ENCODE peak calls at places on chromosomes 12 and 14, in four cellular contexts. G is effector CD4-positive, alpha-beta T cell; C is germinal center; R is C1 segment of cervical spinal cord. V is an unnamed sample.

GRCh38 chr14:64711039-64711438 is 6.8 kb downstream of the PLEKHG3 start:
- DNase-seq in G (no peak), C (no peak), R (no peak), V (no peak)

GRCh38 chr14:51224551-51224950 is 15.5 kb upstream of the TMX1 start:
- DNase-seq in G (no peak), C (no peak), R (no peak), V (no peak)

GRCh38 chr12:10395390-10395998 is 5.7 kb upstream of the KLRK1 start:
- DNase-seq in G (no peak), C (no peak), R (no peak), V (no peak)

GRCh38 chr12:126107659-126108058 is 1042.4 kb downstream of the AACS start:
- DNase-seq in G (no peak), C (no peak), R (no peak), V (no peak)

GRCh38 chr12:85725991-85726390 is 110.2 kb downstream of the RASSF9 start:
- DNase-seq in G (no peak), C (no peak), R (no peak), V (no peak)

GRCh38 chr12:68805592-68806120 is 2.3 kb upstream of the MDM2 start:
- DNase-seq in G (no peak), C (no peak), R (no peak), V (no peak)

GRCh38 chr14:23544511-23545447 is 6.8 kb downstream of the ZFHX2 start:
- DNase-seq in G (no peak), C (no peak), R (peak), V (no peak)

GRCh38 chr12:120496353-120497340 is 734 bp downstream of the DYNLL1 start:
- DNase-seq in G (peak), C (peak), R (peak), V (peak)

GRCh38 chr14:81727243-81727642 is 193.6 kb upstream of the SEL1L start:
- DNase-seq in G (no peak), C (no peak), R (no peak), V (peak)

GRCh38 chr14:59148334-59148900 is 40.0 kb upstream of the DAAM1 start:
- DNase-seq in G (no peak), C (peak), R (no peak), V (no peak)

GRCh38 chr12:116600959-116601358 is 41.8 kb downstream of the MAP1LC3B2 start:
- DNase-seq in G (no peak), C (no peak), R (no peak), V (no peak)

GRCh38 chr12:3490848-3491382 is at the start of gene PRMT8:
- DNase-seq in G (no peak), C (no peak), R (no peak), V (no peak)

GRCh38 chr14:39025810-39026627 is 77.0 kb downstream of the SEC23A start:
- DNase-seq in G (no peak), C (no peak), R (no peak), V (no peak)

GRCh38 chr14:84937449-84937848 is 592.5 kb upstream of the FLRT2 start:
- DNase-seq in G (no peak), C (no peak), R (no peak), V (no peak)

GRCh38 chr14:76729195-76729594 is 32.1 kb upstream of the VASH1 start:
- DNase-seq in G (no peak), C (no peak), R (no peak), V (no peak)

GRCh38 chr12:62516932-62517331 is 50.3 kb downstream of the MON2 start:
- DNase-seq in G (no peak), C (no peak), R (no peak), V (no peak)

GRCh38 chr12:61490732-61491498 is 769.3 kb upstream of the USP15 start:
- DNase-seq in G (no peak), C (no peak), R (no peak), V (no peak)

GRCh38 chr12:12560587-12561304 is 1.9 kb downstream of the DUSP16 start:
- DNase-seq in G (peak), C (peak), R (no peak), V (peak)

GRCh38 chr14:104865631-104866441 is 768 bp downstream of the CEP170B start:
- DNase-seq in G (no peak), C (peak), R (no peak), V (no peak)

GRCh38 chr14:57382283-57382682 is 8.1 kb upstream of the NAA30 start:
- DNase-seq in G (no peak), C (no peak), R (no peak), V (no peak)

GRCh38 chr12:8996682-8997405 is 7.5 kb downstream of the KLRG1 start:
- DNase-seq in G (no peak), C (no peak), R (no peak), V (no peak)

GRCh38 chr14:51335521-51335920 is 95.5 kb downstream of the TMX1 start:
- DNase-seq in G (no peak), C (no peak), R (no peak), V (no peak)

GRCh38 chr12:57759360-57759980 is 4.6 kb downstream of the MARCHF9 start:
- DNase-seq in G (no peak), C (peak), R (no peak), V (no peak)

GRCh38 chr14:94364037-94364436 is 24.4 kb downstream of the SERPINA1 start:
- DNase-seq in G (no peak), C (no peak), R (no peak), V (no peak)

GRCh38 chr12:51820721-51821422 is 27.6 kb downstream of the FIGNL2 start:
- DNase-seq in G (peak), C (peak), R (peak), V (peak)

GRCh38 chr14:55389330-55389729 is 22.3 kb downstream of the ATG14 start:
- DNase-seq in G (no peak), C (no peak), R (no peak), V (no peak)

GRCh38 chr12:87120440-87120839 is 864.2 kb upstream of the MGAT4C start:
- DNase-seq in G (no peak), C (no peak), R (no peak), V (no peak)

GRCh38 chr12:119748512-119748911 is 80.6 kb downstream of the PRKAB1 start:
- DNase-seq in G (no peak), C (no peak), R (no peak), V (no peak)

GRCh38 chr12:97552410-97553050 is 89.9 kb downstream of the RMST start:
- DNase-seq in G (no peak), C (no peak), R (no peak), V (no peak)

GRCh38 chr14:37590096-37590809 is 4.8 kb downstream of the FOXA1 start:
- DNase-seq in G (no peak), C (no peak), R (no peak), V (no peak)

GRCh38 chr14:92663049-92663448 is 85.4 kb downstream of the LGMN start:
- DNase-seq in G (no peak), C (no peak), R (no peak), V (no peak)

GRCh38 chr12:122395319-122395718 is 27.1 kb downstream of the CLIP1 start:
- DNase-seq in G (no peak), C (no peak), R (no peak), V (no peak)

GRCh38 chr12:58341791-58342190 is 400.4 kb downstream of the ATP23 start:
- DNase-seq in G (no peak), C (no peak), R (no peak), V (no peak)

GRCh38 chr12:47997321-47997720 is 7.0 kb downstream of the COL2A1 start:
- DNase-seq in G (no peak), C (no peak), R (no peak), V (no peak)

GRCh38 chr12:122841544-122842321 is 6.5 kb downstream of the HIP1R start:
- DNase-seq in G (no peak), C (no peak), R (peak), V (peak)

GRCh38 chr14:72606879-72607278 is 287.0 kb downstream of the DPF3 start:
- DNase-seq in G (no peak), C (no peak), R (no peak), V (no peak)

GRCh38 chr14:104504172-104504735 is 75.3 kb upstream of the C14orf180 start:
- DNase-seq in G (no peak), C (no peak), R (no peak), V (no peak)

GRCh38 chr14:24051789-24052655 is at the start of gene CARMIL3:
- DNase-seq in G (peak), C (peak), R (peak), V (no peak)

GRCh38 chr14:75821828-75822521 is 159.8 kb downstream of the TGFB3 start:
- DNase-seq in G (no peak), C (no peak), R (no peak), V (no peak)

GRCh38 chr12:84785281-84785680 is 127.3 kb downstream of the SLC6A15 start:
- DNase-seq in G (no peak), C (no peak), R (no peak), V (no peak)